ENCODE peak calls at places on chromosomes 4 and X, in four cellular contexts. M is osteoblast, C is fibroblast of mammary gland, W is astrocyte of the spinal cord. N is an unnamed sample.

GRCh38 chrX:70970482-70970999 is 39.6 kb upstream of the SLC7A3 start:
- DNase-seq in M (peak), C (peak), W (peak), N (peak)

GRCh38 chr4:72408568-72408967 is 160.5 kb downstream of the ADAMTS3 start:
- DNase-seq in M (no peak), C (no peak), W (no peak), N (no peak)

GRCh38 chr4:38516194-38516593 is 147.8 kb upstream of the KLF3 start:
- DNase-seq in M (no peak), C (no peak), W (no peak), N (peak)

GRCh38 chr4:74267998-74268606 is 40.2 kb upstream of the EPGN start:
- DNase-seq in M (peak), C (peak), W (peak), N (peak)

GRCh38 chr4:120922390-120923200 is at the start of gene PRDM5:
- DNase-seq in M (peak), C (peak), W (peak), N (peak)

GRCh38 chr4:187175197-187175596 is 451.5 kb upstream of the FAT1 start:
- DNase-seq in M (no peak), C (peak), W (no peak), N (peak)

GRCh38 chr4:24404281-24404680 is 180.1 kb downstream of the DHX15 start:
- DNase-seq in M (no peak), C (peak), W (peak), N (no peak)

GRCh38 chr4:40672528-40673522 is 43.2 kb upstream of the RBM47 start:
- DNase-seq in M (peak), C (peak), W (peak), N (peak)

GRCh38 chr4:15689540-15689939 is 7.9 kb downstream of the FAM200B start:
- DNase-seq in M (no peak), C (peak), W (no peak), N (no peak)

GRCh38 chrX:107293056-107293455 is 86.6 kb downstream of the DNAAF6 start:
- DNase-seq in M (no peak), C (no peak), W (no peak), N (no peak)

GRCh38 chrX:129782706-129783105 is 3.0 kb downstream of the SASH3 start:
- DNase-seq in M (peak), C (no peak), W (no peak), N (no peak)

GRCh38 chr4:6263541-6264540 is 5.8 kb upstream of the WFS1 start:
- DNase-seq in M (peak), C (peak), W (peak), N (peak)

DNA sequence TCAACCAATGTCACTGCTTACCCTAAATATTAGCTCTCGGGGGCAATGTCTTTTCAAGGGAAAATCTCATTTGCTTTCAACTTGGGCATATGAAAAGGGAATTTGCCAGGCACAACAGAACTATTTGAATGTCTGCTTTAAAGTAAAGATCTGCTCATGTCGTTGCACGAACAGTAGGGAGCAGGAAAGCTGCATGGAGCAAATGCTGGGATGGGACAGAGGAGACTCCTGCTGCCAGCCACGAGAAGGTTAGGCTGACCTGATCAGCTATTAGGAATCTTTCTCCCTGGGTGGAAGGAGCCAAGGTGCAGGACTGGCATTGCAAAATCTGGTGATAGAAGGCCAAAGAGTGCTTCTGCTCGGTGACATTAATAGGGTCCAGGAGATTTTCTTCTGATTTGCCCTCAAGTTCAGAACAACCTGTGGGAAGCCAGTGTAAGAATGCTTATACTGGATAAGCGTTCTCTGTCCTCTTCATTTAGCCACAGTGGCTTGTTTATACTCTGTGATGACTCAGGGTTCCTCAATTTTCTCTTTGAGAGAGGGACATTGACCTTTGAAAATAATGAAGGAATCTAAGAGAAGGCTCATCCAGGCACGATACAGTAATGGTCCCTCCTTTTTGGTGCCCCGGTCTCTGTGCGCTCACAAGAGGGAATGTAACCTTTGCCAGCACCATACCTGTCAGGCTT is 22.9 kb downstream of the FHL1 start:
- DNase-seq in M (no peak), C (peak), W (peak), N (no peak)
- TF ChIP-seq CTCF in M (peak), C (peak), W (peak), N (no peak)

GRCh38 chr4:41865981-41866798 is 69.0 kb upstream of the TMEM33 start:
- DNase-seq in M (no peak), C (no peak), W (no peak), N (no peak)

GRCh38 chr4:41866799-41867677 is 68.2 kb upstream of the TMEM33 start:
- DNase-seq in M (no peak), C (no peak), W (no peak), N (no peak)

GRCh38 chr4:41865306-41865980 is 69.8 kb upstream of the TMEM33 start:
- DNase-seq in M (no peak), C (peak), W (no peak), N (peak)
- H3K4me3 ChIP-seq in M (no peak), C (no peak), W (no peak), N (no peak)

DNA sequence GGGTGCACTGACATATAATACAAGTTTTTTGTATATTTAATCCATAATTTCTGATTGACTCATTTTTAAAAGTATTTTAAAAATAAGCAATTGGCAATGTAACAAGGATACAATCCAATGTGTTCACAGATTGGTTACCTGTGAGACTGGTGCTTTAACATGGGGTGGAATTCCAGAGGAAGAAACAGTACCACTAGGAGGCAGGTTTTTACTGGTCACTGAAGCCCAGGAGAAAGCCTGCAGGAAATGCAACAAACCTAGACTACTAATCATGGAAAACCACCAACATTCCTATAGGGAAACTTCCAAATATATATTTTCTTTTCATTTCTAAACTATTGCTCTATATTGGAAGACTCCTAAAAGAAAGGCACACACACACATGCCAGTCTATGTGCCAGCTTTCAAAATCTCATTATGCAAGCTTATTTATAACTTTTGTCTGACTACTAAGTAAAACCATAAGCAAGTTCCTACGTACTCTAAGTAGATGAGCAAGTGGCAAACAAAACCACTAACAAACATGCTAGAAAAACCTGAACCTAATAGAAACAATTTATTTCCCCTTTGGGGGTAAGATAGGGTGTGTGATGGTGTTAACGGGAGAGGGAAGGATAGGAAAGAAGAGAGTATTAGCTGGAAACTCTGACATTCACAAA is 19.2 kb downstream of the G3BP2 start:
- DNase-seq in M (no peak), C (peak), W (peak), N (peak)
- TF ChIP-seq CTCF in M (peak), C (peak), W (peak), N (peak)

GRCh38 chr4:158304694-158305093 is 94.4 kb downstream of the TMEM144 start:
- DNase-seq in M (no peak), C (no peak), W (no peak), N (no peak)

GRCh38 chr4:158302076-158302866 is 92.0 kb downstream of the TMEM144 start:
- DNase-seq in M (peak), C (peak), W (peak), N (peak)

GRCh38 chr4:158297866-158298265 is 87.6 kb downstream of the TMEM144 start:
- DNase-seq in M (no peak), C (no peak), W (no peak), N (no peak)

GRCh38 chr4:158299459-158300007 is 89.2 kb downstream of the TMEM144 start:
- DNase-seq in M (no peak), C (no peak), W (no peak), N (no peak)

DNA sequence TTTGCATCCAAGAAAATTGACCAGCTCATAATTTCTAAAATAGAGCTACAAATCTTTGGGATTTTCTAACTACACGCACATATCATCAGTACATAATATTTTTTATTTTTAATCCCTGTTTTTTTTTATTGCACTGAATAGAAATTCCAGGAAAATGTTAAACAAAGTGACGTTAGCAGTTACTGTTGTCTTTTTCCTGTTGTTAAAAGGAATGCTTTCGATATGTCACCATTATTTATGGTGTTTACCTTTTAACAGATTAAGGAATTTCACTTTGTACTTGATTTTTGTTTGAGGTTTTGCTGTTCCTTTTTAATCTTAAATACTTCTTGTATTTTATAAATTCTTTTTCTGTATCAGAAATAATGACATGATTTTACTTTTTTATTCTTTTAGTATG is 89.7 kb downstream of the TMEM144 start:
- DNase-seq in M (no peak), C (no peak), W (no peak), N (no peak)
- H3K4me3 ChIP-seq in M (no peak), C (no peak), W (no peak), N (no peak)

GRCh38 chr4:188781655-188782054 is 642.4 kb downstream of the TRIML1 start:
- DNase-seq in M (no peak), C (peak), W (no peak), N (peak)
- TF ChIP-seq CTCF in M (peak), C (peak), W (peak), N (peak)

DNA sequence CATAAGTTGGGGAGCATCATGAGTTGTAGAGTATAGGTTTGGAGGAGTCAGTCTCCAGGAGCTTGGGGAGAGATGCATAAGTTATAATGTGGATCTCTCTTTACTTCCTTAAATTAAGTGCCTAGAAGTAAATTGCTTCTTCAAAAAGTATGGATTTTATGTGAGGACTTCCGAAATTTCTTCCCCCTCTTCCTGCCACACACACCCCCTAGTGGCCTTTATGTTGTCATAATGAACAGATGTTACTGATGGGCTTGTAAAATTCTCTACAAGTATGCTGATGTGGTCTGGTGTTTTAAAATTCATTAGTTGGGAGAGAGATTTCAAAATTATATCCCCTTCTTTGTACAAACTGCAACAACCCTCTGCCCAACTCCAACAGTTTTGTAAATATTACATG is 2.3 kb upstream of the METTL14 start:
- DNase-seq in M (peak), C (peak), W (peak), N (peak)
- H3K4me3 ChIP-seq in M (no peak), C (no peak), W (no peak), N (no peak)

N was measured in epithelial cell of esophagus.